ENCODE peak calls at places on chromosomes 2 and 18, in five cellular contexts. S, R, C, J and E are unnamed samples.

GRCh38 chr2:163859951-163860350 is 124.1 kb upstream of the FIGN start:
- DNase-seq in S (no peak), C (no peak), R (no peak), J (no peak), E (no peak)

GRCh38 chr18:43061816-43062215 is 53.7 kb downstream of the RIT2 start:
- DNase-seq in J (no peak), R (no peak), S (no peak), C (no peak), E (no peak)

GRCh38 chr2:38010995-38011394 is 65.0 kb downstream of the CYP1B1 start:
- DNase-seq in C (no peak), S (no peak), R (no peak), J (no peak), E (no peak)

GRCh38 chr2:241617431-241618154 is 19.4 kb downstream of the THAP4 start:
- DNase-seq in J (no peak), C (peak), S (no peak), R (no peak), E (no peak)

GRCh38 chr2:156565066-156565710 is 129.0 kb downstream of the GPD2 start:
- DNase-seq in C (no peak), S (no peak), J (no peak), R (no peak), E (no peak)

GRCh38 chr2:96530474-96531357 is 5.8 kb upstream of the ARID5A start:
- DNase-seq in R (no peak), C (peak), J (no peak), S (no peak), E (no peak)

GRCh38 chr2:27710176-27710575 is 46.5 kb downstream of the SLC4A1AP start:
- DNase-seq in R (no peak), C (no peak), J (no peak), S (no peak), E (no peak)

GRCh38 chr2:100416939-100417744 is at the start of gene CHST10:
- DNase-seq in R (peak), S (peak), J (peak), C (peak), E (peak)

GRCh38 chr2:109213646-109214417 is 84.8 kb downstream of the SH3RF3 start:
- DNase-seq in C (peak), R (no peak), S (peak), J (no peak), E (no peak)

GRCh38 chr18:13613591-13614317 is 112.6 kb downstream of the FAM210A start:
- DNase-seq in J (no peak), R (no peak), C (no peak), S (no peak), E (no peak)

GRCh38 chr18:13616041-13616440 is 110.3 kb downstream of the FAM210A start:
- DNase-seq in J (no peak), R (no peak), C (no peak), S (no peak), E (no peak)

GRCh38 chr18:13615432-13615861 is 110.9 kb downstream of the FAM210A start:
- DNase-seq in J (no peak), R (no peak), C (no peak), S (no peak), E (no peak)

GRCh38 chr18:13614318-13614643 is 112.1 kb downstream of the FAM210A start:
- DNase-seq in S (no peak), J (no peak), C (no peak), R (no peak), E (no peak)

DNA sequence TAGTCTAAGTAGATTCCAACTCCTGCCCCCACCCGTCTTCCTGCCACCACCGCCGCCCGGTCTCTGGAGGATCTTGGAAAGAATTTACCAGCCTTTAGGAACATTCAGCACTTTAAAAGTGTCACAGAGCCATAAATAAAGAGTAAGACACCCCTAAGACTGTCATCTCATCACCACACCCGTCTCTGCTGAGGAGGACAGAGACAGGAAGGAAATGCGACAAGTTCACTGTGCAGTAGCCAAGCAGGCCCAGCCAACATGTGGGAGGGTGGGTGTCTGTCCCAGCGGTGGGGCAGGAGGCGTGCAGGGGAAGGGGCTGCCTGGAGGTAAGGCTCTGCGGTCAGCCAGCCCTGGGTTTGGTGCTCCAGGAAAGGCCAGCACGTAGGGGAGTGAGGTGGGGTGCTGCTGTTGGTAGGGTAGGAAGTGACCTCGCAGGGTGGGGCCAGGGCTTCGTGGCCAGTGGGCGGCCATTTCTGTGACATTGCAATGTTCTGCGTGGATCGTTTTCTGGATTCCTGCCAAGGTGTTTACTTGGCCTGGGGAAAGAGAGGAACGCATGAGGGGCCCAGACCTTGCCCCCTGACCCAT is 111.6 kb downstream of the FAM210A start:
- DNase-seq in C (peak), S (no peak), R (no peak), J (no peak), E (no peak)
- H3K4me3 ChIP-seq in C (peak), S (peak), R (no peak), J (peak), E (no peak)

GRCh38 chr2:217611056-217611455 is 391.7 kb downstream of the TNS1 start:
- DNase-seq in C (no peak), R (no peak), J (no peak), S (no peak), E (no peak)
- H3K4me3 ChIP-seq in C (no peak), R (no peak), J (no peak), S (peak), E (no peak)

GRCh38 chr2:196174424-196174823 is 3.0 kb upstream of the STK17B start:
- DNase-seq in S (no peak), C (no peak), J (no peak), R (no peak), E (no peak)

GRCh38 chr2:196172976-196173375 is 1.6 kb upstream of the STK17B start:
- DNase-seq in R (no peak), S (no peak), C (no peak), J (no peak), E (no peak)

GRCh38 chr2:196171248-196171871 is at the start of gene STK17B:
- DNase-seq in C (peak), J (peak), S (peak), R (peak), E (peak)

GRCh38 chr2:196171946-196172345 is 568 bp upstream of the STK17B start:
- DNase-seq in C (no peak), J (no peak), S (no peak), R (no peak), E (no peak)

GRCh38 chr2:196173505-196173904 is 2.1 kb upstream of the STK17B start:
- DNase-seq in J (no peak), S (no peak), R (no peak), C (no peak), E (no peak)
- H3K4me3 ChIP-seq in J (no peak), S (peak), R (no peak), C (no peak), E (no peak)

GRCh38 chr2:190888449-190888848 is 7.8 kb downstream of the GLS start:
- DNase-seq in J (no peak), C (no peak), R (no peak), S (no peak), E (no peak)
- H3K4me3 ChIP-seq in J (no peak), C (no peak), R (no peak), S (no peak), E (no peak)

GRCh38 chr18:32772580-32773186 is at the start of gene KLHL14:
- DNase-seq in R (no peak), S (no peak), J (no peak), C (no peak), E (peak)

GRCh38 chr18:32770651-32771168 is 2.1 kb downstream of the KLHL14 start:
- DNase-seq in C (no peak), R (no peak), S (no peak), J (no peak), E (peak)

GRCh38 chr18:32771169-32771751 is 1.6 kb downstream of the KLHL14 start:
- DNase-seq in J (no peak), S (no peak), C (no peak), R (no peak), E (peak)

GRCh38 chr18:32773187-32773712 is 427 bp upstream of the KLHL14 start:
- DNase-seq in S (no peak), J (no peak), R (no peak), C (no peak), E (no peak)

DNA sequence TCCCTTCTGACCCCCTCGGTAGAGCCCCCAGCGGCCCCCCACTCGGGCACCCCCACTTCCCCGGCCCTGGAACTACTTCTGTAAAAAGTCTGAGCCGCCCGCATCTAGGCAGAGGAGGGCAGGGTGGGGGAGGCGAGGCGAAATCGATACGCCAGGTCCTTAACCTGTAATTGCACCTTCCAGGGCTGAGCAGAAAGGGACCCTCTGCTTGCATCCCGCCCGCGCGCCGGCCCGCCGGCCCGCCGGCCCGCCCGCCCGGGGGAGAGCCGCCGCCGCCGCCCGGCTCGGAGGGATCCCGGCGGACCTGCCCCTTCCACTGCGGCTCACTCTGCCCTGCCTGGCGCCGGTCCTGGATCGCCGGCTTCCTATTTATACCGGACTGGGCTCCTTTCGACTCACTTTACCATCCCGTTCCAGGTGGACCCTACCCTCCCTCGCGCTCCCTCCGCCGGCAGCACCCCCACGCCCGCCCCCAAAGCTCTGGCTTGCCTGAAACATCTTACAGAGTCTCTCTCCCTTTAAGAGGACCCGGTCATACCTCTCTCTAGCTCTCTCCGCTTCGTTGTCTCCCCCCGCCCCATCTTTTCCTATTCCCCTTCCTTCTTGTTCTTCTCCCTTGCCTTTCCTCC is 838 bp downstream of the KLHL14 start:
- DNase-seq in J (no peak), S (no peak), R (no peak), C (no peak), E (peak)
- H3K4me3 ChIP-seq in J (peak), S (no peak), R (peak), C (peak), E (peak)

DNA sequence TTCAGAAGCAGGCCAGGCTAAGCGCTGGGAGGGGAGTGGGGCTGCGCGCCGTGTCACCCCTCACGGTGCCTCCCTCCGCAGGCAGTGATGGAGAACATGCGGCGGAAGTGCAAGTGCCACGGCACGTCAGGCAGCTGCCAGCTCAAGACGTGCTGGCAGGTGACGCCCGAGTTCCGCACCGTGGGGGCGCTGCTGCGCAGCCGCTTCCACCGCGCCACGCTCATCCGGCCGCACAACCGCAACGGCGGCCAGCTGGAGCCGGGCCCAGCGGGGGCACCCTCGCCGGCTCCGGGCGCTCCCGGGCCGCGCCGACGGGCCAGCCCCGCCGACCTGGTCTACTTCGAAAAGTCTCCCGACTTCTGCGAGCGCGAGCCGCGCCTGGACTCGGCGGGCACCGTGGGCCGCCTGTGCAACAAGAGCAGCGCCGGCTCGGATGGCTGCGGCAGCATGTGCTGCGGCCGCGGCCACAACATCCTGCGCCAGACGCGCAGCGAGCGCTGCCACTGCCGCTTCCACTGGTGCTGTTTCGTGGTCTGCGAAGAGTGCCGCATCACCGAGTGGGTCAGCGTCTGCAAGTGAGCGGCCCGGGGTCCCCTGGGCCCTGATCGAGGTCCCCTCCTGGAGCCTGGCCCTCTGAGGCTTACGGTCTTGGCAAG is 12.2 kb downstream of the WNT10A start:
- DNase-seq in S (peak), J (peak), R (peak), C (peak), E (peak)
- H3K4me3 ChIP-seq in S (peak), J (peak), R (peak), C (peak), E (no peak)